ENCODE peak calls at places on chromosomes 2 and 18, in eight cellular contexts. C, J, O, Y, F, D, N and L are unnamed samples.

GRCh38 chr2:195675783-195676427 is 18.9 kb downstream of the SLC39A10 start:
- DNase-seq in J (no peak), C (no peak), Y (no peak), D (no peak), F (no peak), N (no peak), O (no peak), L (no peak)

GRCh38 chr2:239055756-239056493 is 208.0 kb downstream of the TWIST2 start:
- DNase-seq in N (no peak), J (no peak), F (no peak), D (no peak), C (no peak), Y (no peak), O (no peak), L (peak; percentile 39)

GRCh38 chr2:160353166-160353565 is 140.4 kb downstream of the RBMS1 start:
- DNase-seq in F (no peak), O (no peak), J (no peak), C (no peak), Y (no peak), N (no peak), D (no peak), L (no peak)

GRCh38 chr18:49764032-49764431 is 49.3 kb downstream of the ACAA2 start:
- DNase-seq in D (no peak), N (no peak), Y (no peak), F (no peak), C (no peak), O (no peak), J (no peak), L (no peak)

GRCh38 chr2:188485496-188485895 is 193.8 kb downstream of the GULP1 start:
- DNase-seq in N (no peak), C (no peak), D (no peak), J (no peak), F (no peak), O (no peak), Y (no peak), L (no peak)

GRCh38 chr18:35026407-35027061 is 14.7 kb upstream of the MAPRE2 start:
- DNase-seq in F (no peak), N (no peak), C (no peak), D (no peak), Y (no peak), J (no peak), O (no peak), L (no peak)

GRCh38 chr2:75108937-75109482 is 90.3 kb downstream of the TACR1 start:
- DNase-seq in D (no peak), F (no peak), C (no peak), J (no peak), O (no peak), N (no peak), Y (no peak), L (no peak)

GRCh38 chr2:238042849-238043584 is 17.8 kb upstream of the SCLY start:
- DNase-seq in D (peak; percentile 48), O (no peak), N (no peak), Y (no peak), F (no peak), C (no peak), J (no peak), L (no peak)

GRCh38 chr2:189412330-189412953 is 28.8 kb upstream of the WDR75 start:
- DNase-seq in N (peak; percentile 21), F (peak; percentile 56), J (no peak), Y (peak; percentile 59), C (peak; percentile 12), D (no peak), O (no peak), L (peak; percentile 70)

GRCh38 chr2:182504903-182505302 is 78.1 kb upstream of the PDE1A start:
- DNase-seq in D (no peak), F (no peak), C (no peak), N (no peak), J (no peak), O (no peak), Y (peak; percentile 58), L (no peak)

GRCh38 chr18:22325396-22325795 is 92.3 kb downstream of the CTAGE1 start:
- DNase-seq in F (no peak), D (no peak), N (no peak), J (no peak), C (no peak), Y (no peak), O (no peak), L (no peak)

GRCh38 chr2:195898505-195898904 is 170.1 kb downstream of the DNAH7 start:
- DNase-seq in J (peak; percentile 33), O (peak; percentile 40), F (no peak), D (no peak), C (no peak), Y (peak; percentile 55), N (peak; percentile 19), L (peak; percentile 84)

GRCh38 chr2:144516981-144517824 is 2.7 kb downstream of the ZEB2 start:
- DNase-seq in F (peak; percentile 65), D (peak; percentile 85), J (no peak), N (peak; percentile 32), Y (peak; percentile 81), C (peak; percentile 58), O (no peak), L (peak; percentile 84)

GRCh38 chr2:101064868-101065549 is 62.9 kb downstream of the RPL31 start:
- DNase-seq in J (peak; percentile 40), D (no peak), C (peak; percentile 70), N (no peak), O (no peak), Y (no peak), F (no peak), L (no peak)

GRCh38 chr18:10579079-10579867 is 53.4 kb downstream of the NAPG start:
- DNase-seq in Y (no peak), O (no peak), F (no peak), N (no peak), D (no peak), J (no peak), C (no peak), L (no peak)

GRCh38 chr2:6310910-6311215 is 554.8 kb downstream of the CMPK2 start:
- DNase-seq in F (no peak), J (no peak), D (no peak), N (no peak), O (no peak), C (no peak), Y (no peak), L (no peak)

GRCh38 chr18:8895341-8895740 is 190.0 kb downstream of the MTCL1 start:
- DNase-seq in N (no peak), D (no peak), J (no peak), O (no peak), Y (no peak), C (no peak), F (no peak), L (no peak)

GRCh38 chr2:183532514-183532913 is 408.3 kb downstream of the NUP35 start:
- DNase-seq in F (no peak), D (no peak), N (no peak), J (no peak), C (no peak), Y (no peak), O (no peak), L (no peak)

GRCh38 chr18:47756364-47757016 is 174.0 kb downstream of the SMAD2 start:
- DNase-seq in Y (peak; percentile 35), F (peak; percentile 93), D (no peak), N (peak; percentile 63), J (peak; percentile 74), O (no peak), C (peak; percentile 31), L (no peak)

DNA sequence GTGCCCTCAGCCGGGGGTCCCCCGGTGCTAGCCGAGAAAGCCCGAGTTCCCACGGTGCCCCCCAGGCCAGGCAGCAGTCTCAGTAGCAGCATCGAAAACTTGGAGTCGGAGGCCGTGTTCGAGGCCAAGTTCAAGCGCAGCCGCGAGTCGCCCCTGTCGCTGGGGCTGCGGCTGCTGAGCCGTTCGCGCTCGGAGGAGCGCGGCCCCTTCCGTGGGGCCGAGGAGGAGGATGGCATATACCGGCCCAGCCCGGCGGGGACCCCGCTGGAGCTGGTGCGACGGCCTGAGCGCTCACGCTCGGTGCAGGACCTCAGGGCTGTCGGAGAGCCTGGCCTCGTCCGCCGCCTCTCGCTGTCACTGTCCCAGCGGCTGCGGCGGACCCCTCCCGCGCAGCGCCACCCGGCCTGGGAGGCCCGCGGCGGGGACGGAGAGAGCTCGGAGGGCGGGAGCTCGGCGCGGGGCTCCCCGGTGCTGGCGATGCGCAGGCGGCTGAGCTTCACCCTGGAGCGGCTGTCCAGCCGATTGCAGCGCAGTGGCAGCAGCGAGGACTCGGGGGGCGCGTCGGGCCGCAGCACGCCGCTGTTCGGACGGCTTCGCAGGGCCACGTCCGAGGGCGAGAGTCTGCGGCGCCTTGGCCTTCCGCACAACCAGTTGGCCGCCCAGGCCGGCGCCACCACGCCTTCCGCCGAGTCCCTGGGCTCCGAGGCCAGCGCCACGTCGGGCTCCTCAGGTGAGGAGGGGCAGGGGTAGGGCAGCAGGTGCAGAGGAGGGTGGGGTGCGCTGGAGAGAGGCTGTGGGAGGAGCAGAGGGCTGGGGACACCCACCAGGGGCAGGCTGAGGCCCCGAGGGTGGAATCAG is 14.1 kb upstream of the GMPPA start:
- DNase-seq in J (no peak), C (no peak), F (peak; percentile 68), D (no peak), Y (no peak), N (no peak), O (no peak), L (no peak)
- H3K4me3 ChIP-seq in J (peak overlapping the region; percentile 28), C (no peak overlapping the region), F (peak overlapping the region; percentile 26), D (peak overlapping the region; percentile 37), Y (peak overlapping the region; percentile 12), N (peak overlapping the region; percentile 5), O (no peak overlapping the region), L (no peak overlapping the region)

GRCh38 chr2:190970170-190970569 is 43.8 kb downstream of the STAT1 start:
- DNase-seq in F (no peak), O (no peak), Y (no peak), D (no peak), N (no peak), C (no peak), J (no peak), L (no peak)
- TF ChIP-seq POLR2A in F (no peak), O (no peak), Y (no peak), D (no peak), N (no peak), C (no peak), J (no peak), L (no peak)

DNA sequence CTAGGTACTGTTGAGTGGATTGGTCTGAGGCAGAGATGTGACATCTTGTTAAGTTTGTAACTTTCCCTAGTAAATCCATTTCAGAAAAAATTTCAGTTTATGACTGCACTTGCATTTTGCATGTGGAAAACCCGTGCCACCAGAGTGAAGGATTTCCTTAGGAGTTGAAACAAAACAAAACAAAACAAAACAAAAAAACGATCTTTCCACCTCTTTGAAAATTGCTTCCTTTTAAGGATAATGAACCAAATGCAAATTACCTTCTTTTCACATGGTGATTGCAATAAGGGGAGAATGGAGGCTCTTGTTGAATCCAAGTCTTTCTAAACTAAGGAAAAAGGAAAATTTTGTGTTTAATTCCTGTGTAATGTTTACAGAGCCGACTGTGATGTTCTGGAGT is 43.2 kb downstream of the PHLPP1 start:
- DNase-seq in O (no peak), J (no peak), C (no peak), D (no peak), Y (no peak), N (no peak), F (no peak), L (no peak)
- TF ChIP-seq EP300 in O (no peak), J (no peak), C (no peak), D (no peak), Y (no peak), N (no peak), F (no peak), L (no peak)

DNA sequence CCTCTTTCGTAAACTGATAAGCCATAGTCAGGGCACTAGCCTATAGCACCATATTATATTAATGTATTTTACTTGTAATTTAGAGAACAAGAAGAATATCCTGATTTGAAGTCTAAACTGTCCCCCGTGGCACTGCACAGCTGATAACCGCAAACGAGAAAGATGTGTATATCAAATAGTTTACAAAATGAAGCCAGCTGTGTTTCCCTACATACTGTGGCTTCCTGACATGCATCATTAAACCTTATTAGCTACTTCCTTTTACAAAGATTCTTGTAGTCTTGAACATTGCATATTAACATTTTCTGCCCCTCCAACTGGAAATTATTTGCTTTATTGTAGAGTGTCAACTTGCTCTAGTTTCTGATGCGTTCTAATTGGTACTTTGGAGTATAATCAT is 153.5 kb upstream of the NFATC1 start:
- DNase-seq in Y (no peak), O (no peak), F (no peak), N (no peak), C (no peak), J (no peak), D (no peak), L (no peak)
- H3K4me3 ChIP-seq in Y (no peak overlapping the region), O (no peak overlapping the region), F (no peak overlapping the region), N (no peak overlapping the region), C (no peak overlapping the region), J (no peak overlapping the region), D (no peak overlapping the region), L (no peak overlapping the region)